ENCODE peak calls at places on chromosomes 4 and X, in five cellular contexts. O is GM12864, M is epithelial cell of esophagus, G is stomach, X is psoas muscle. I is an unnamed sample.
A peak's percentile ranks its signal among the peaks of the same experiment; 100 is the strongest.

GRCh38 chr4:40672528-40673522 is 43.2 kb upstream of the RBM47 start:
- DNase-seq in G (no peak), X (peak; percentile 15), M (peak; percentile 98), O (peak; percentile 73), I (peak; percentile 55)

GRCh38 chr4:155319506-155319905 is 57.3 kb downstream of the MAP9 start:
- DNase-seq in M (no peak), G (no peak), O (no peak), X (no peak), I (no peak)

GRCh38 chrX:41482153-41482850 is 35.2 kb downstream of the NYX start:
- DNase-seq in X (no peak), M (no peak), O (no peak), G (no peak), I (no peak)

GRCh38 chr4:37628977-37629609 is 57.1 kb downstream of the RELL1 start:
- DNase-seq in X (peak; percentile 64), G (peak; percentile 33), M (peak; percentile 44), O (no peak), I (peak; percentile 36)

GRCh38 chrX:8730812-8731578 is 942 bp downstream of the ANOS1 start:
- DNase-seq in X (peak; percentile 15), G (no peak), M (peak; percentile 9), O (no peak), I (peak; percentile 73)

GRCh38 chr4:107258359-107258758 is 222.2 kb upstream of the DKK2 start:
- DNase-seq in O (no peak), X (no peak), M (peak; percentile 53), G (no peak), I (no peak)

GRCh38 chr4:47667552-47667951 is 170.3 kb downstream of the CORIN start:
- DNase-seq in X (no peak), O (no peak), M (peak; percentile 58), G (no peak), I (no peak)

GRCh38 chr4:100823993-100824323 is 306.1 kb upstream of the EMCN start:
- DNase-seq in O (no peak), M (no peak), X (no peak), G (no peak), I (no peak)

GRCh38 chr4:124686279-124686678 is 26.3 kb downstream of the ANKRD50 start:
- DNase-seq in G (no peak), M (no peak), O (no peak), X (no peak), I (no peak)

GRCh38 chr4:74848774-74849173 is 54.5 kb upstream of the BTC start:
- DNase-seq in G (no peak), O (no peak), X (no peak), M (no peak), I (no peak)

GRCh38 chr4:10096201-10096975 is 20.2 kb downstream of the WDR1 start:
- DNase-seq in X (peak; percentile 69), G (peak; percentile 63), M (peak; percentile 97), O (peak; percentile 53), I (peak; percentile 86)

GRCh38 chrX:54294306-54294705 is 63.5 kb downstream of the WNK3 start:
- DNase-seq in M (no peak), G (no peak), O (no peak), X (no peak), I (no peak)

GRCh38 chr4:92969650-92970370 is 666.0 kb downstream of the GRID2 start:
- DNase-seq in X (no peak), M (peak; percentile 91), O (no peak), G (no peak), I (no peak)

GRCh38 chr4:148415500-148415899 is 26.7 kb downstream of the NR3C2 start:
- DNase-seq in M (peak; percentile 10), O (no peak), X (no peak), G (no peak), I (no peak)
- TF ChIP-seq CTCF in M (no peak), O (no peak), X (no peak), G (no peak), I (no peak)

GRCh38 chrX:52576474-52576873 is 59.6 kb upstream of the XAGE1B start:
- DNase-seq in O (no peak), X (no peak), M (no peak), G (no peak), I (no peak)

GRCh38 chrX:52576946-52577345 is 60.1 kb upstream of the XAGE1B start:
- DNase-seq in M (peak; percentile 52), X (no peak), O (no peak), G (no peak), I (no peak)

GRCh38 chrX:52577464-52578173 is 60.8 kb upstream of the XAGE1B start:
- DNase-seq in M (no peak), G (no peak), O (no peak), X (no peak), I (no peak)

DNA sequence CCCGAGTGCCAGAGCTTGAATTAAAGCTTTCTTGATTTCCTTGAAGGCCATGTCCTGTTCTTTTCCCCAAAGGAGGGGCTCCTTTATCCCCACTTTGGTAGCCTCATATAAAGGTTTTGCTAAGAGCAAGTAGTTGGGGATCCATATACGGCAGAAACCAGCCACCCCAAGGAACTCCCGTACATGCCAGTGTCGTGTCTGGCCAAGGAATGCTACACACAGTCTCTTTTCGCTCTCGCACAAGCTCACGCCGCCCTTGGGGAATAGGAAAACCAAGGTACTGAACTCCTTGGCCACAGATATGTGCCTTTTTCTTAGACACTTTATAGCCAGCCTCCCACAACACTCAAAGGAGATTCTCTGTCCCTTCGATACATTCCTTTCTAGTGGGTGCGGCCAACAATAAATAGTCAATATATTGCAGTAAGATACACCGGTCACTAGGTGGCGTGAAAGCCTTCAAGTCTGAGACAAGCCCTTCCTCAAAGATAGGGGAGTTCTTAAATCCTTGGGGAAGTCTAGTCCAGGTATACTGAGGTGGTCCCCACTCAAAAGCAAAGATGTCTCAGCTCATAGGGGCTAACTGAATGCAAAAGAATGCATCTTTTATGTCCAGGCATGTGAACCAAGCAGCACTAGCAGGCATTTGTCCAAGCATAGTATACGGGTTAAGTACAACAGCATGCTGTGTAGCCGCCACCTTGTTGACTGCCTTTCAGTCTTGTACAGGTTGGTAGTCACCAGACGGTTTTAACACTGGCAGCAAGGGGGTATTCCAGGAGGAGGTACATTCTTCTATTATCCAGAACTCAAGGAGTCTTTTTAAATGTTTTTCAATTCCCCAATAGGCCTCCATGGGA is 57.8 kb upstream of the XAGE1B start:
- DNase-seq in G (no peak), M (peak; percentile 53), O (peak; percentile 13), X (no peak), I (no peak)
- TF ChIP-seq CTCF in G (peak; percentile 50), M (peak; percentile 61), O (peak; percentile 53), X (peak; percentile 67), I (peak; percentile 38)

GRCh38 chr4:31905363-31905762 is 1185.2 kb downstream of the PCDH7 start:
- DNase-seq in G (no peak), O (no peak), M (no peak), X (no peak), I (no peak)
- TF ChIP-seq CTCF in G (no peak), O (no peak), M (no peak), X (no peak), I (no peak)

DNA sequence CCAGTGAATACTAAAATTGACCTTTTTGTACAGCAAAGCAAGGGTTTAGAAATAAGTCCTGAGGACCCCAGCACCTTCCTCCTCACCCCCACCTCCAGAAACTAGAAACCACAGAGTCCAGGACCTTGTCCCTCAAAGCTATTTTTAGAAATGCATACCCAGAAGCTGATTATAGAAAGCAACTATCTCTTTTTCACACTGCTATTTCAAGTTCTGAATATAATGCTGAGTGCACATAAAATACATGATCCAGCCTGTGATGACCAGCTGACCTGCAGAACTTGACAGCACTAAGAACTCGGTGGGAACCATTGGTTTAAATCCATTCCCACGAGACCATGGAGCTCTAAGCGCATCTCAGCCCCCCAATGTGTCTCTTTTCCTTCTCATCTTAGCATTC is 155.3 kb downstream of the INPP4B start:
- DNase-seq in M (no peak), O (no peak), G (no peak), X (no peak), I (no peak)
- TF ChIP-seq CTCF in M (no peak), O (no peak), G (no peak), X (no peak), I (no peak)

I was measured in left lung.